ENCODE peak calls at places on chromosomes 12 and 14, in six cellular contexts. C is pancreas, D is spleen, P is neural progenitor cell, L is tibial artery, S is aorta. Z is an unnamed sample.

GRCh38 chr14:92850492-92850891 is 56.4 kb downstream of the GOLGA5 start:
- DNase-seq in C (no peak), D (no peak), P (no peak), L (no peak), S (no peak), Z (no peak)

GRCh38 chr12:21558100-21558679 is 32.1 kb downstream of the SPX start:
- DNase-seq in C (no peak), D (no peak), P (no peak), L (no peak), S (no peak), Z (no peak)

GRCh38 chr12:131281016-131281415 is 327.3 kb downstream of the ADGRD1 start:
- DNase-seq in C (no peak), D (peak; percentile 47), P (no peak), L (peak; percentile 6), S (peak; percentile 17), Z (peak; percentile 53)

GRCh38 chr12:79983492-79983891 is 48.6 kb upstream of the PPP1R12A start:
- DNase-seq in C (no peak), D (no peak), P (no peak), L (no peak), S (no peak), Z (no peak)

GRCh38 chr12:70609739-70610491 is 27.3 kb downstream of the PTPRB start:
- DNase-seq in C (peak; percentile 21), D (peak; percentile 81), P (peak; percentile 66), L (peak; percentile 37), S (peak; percentile 66), Z (peak; percentile 74)

GRCh38 chr12:11133162-11133561 is 1.3 kb downstream of the TAS2R30 start:
- DNase-seq in C (no peak), D (no peak), P (no peak), L (no peak), S (no peak), Z (no peak)

GRCh38 chr12:6200266-6201198 is at the start of gene CD9:
- DNase-seq in C (peak; percentile 85), D (no peak), P (peak; percentile 63), L (peak; percentile 65), S (peak; percentile 87), Z (peak; percentile 76)

GRCh38 chr12:89960011-89960507 is 251.4 kb upstream of the ATP2B1 start:
- DNase-seq in C (no peak), D (no peak), P (no peak), L (no peak), S (no peak), Z (no peak)

GRCh38 chr12:117034691-117035090 is 64.5 kb downstream of the TESC start:
- DNase-seq in C (no peak), D (peak; percentile 46), P (no peak), L (no peak), S (no peak), Z (no peak)

GRCh38 chr14:71363961-71364360 is 456.7 kb downstream of the PCNX1 start:
- DNase-seq in C (no peak), D (no peak), P (no peak), L (no peak), S (no peak), Z (no peak)

GRCh38 chr14:100882991-100883788 is 20.3 kb downstream of the RTL1 start:
- DNase-seq in C (no peak), D (peak; percentile 67), P (no peak), L (no peak), S (peak; percentile 36), Z (peak; percentile 54)

GRCh38 chr14:100885196-100886030 is 18.1 kb downstream of the RTL1 start:
- DNase-seq in C (no peak), D (no peak), P (no peak), L (no peak), S (peak; percentile 37), Z (peak; percentile 37)

GRCh38 chr14:100882026-100882967 is 21.2 kb downstream of the RTL1 start:
- DNase-seq in C (no peak), D (peak; percentile 61), P (no peak), L (no peak), S (peak; percentile 18), Z (peak; percentile 52)

GRCh38 chr14:100883789-100884101 is 19.8 kb downstream of the RTL1 start:
- DNase-seq in C (no peak), D (peak; percentile 59), P (no peak), L (no peak), S (no peak), Z (no peak)

DNA sequence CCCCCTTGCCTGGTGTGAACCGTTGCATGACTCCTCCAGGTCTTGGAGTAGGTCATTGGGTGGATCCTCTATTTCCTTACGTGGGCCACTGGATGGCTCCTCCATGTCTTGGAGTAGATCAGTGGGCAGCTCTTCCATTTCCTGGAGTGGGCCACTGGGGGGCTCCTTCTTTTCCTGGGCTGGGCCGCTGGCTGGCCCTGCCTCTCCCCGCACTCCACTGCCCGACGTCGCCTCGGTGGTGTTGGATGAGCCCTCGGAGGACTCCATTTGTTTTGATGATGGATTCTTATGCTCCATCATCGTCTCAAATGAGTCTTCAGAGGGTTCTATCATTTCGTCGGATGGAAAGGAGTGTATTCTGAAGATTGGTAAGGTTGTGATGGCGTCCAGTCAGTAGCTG is 19.1 kb downstream of the RTL1 start:
- DNase-seq in C (no peak), D (peak; percentile 43), P (no peak), L (no peak), S (no peak), Z (peak; percentile 35)
- H3K27ac ChIP-seq in C (no peak overlapping the region), D (no peak overlapping the region), P (no peak overlapping the region), L (no peak overlapping the region), S (no peak overlapping the region), Z (no peak overlapping the region)

GRCh38 chr12:112977139-112977538 is 1.2 kb upstream of the OAS2 start:
- DNase-seq in C (no peak), D (no peak), P (no peak), L (no peak), S (no peak), Z (no peak)

GRCh38 chr12:112980491-112981158 is 2.3 kb downstream of the OAS2 start:
- DNase-seq in C (no peak), D (no peak), P (no peak), L (no peak), S (no peak), Z (no peak)

GRCh38 chr12:112977641-112978040 is 678 bp upstream of the OAS2 start:
- DNase-seq in C (no peak), D (no peak), P (no peak), L (no peak), S (no peak), Z (no peak)

GRCh38 chr12:112978163-112979081 is at the start of gene OAS2:
- DNase-seq in C (no peak), D (peak; percentile 91), P (peak; percentile 14), L (peak; percentile 78), S (peak; percentile 76), Z (peak; percentile 73)

GRCh38 chr12:112979281-112979680 is 962 bp downstream of the OAS2 start:
- DNase-seq in C (no peak), D (peak; percentile 84), P (no peak), L (peak; percentile 35), S (peak; percentile 62), Z (no peak)
- H3K4me3 ChIP-seq in C (no peak overlapping the region), D (peak overlapping the region; percentile 72), P (no peak overlapping the region), L (peak overlapping the region; percentile 45), S (no peak overlapping the region), Z (peak overlapping the region; percentile 63)

DNA sequence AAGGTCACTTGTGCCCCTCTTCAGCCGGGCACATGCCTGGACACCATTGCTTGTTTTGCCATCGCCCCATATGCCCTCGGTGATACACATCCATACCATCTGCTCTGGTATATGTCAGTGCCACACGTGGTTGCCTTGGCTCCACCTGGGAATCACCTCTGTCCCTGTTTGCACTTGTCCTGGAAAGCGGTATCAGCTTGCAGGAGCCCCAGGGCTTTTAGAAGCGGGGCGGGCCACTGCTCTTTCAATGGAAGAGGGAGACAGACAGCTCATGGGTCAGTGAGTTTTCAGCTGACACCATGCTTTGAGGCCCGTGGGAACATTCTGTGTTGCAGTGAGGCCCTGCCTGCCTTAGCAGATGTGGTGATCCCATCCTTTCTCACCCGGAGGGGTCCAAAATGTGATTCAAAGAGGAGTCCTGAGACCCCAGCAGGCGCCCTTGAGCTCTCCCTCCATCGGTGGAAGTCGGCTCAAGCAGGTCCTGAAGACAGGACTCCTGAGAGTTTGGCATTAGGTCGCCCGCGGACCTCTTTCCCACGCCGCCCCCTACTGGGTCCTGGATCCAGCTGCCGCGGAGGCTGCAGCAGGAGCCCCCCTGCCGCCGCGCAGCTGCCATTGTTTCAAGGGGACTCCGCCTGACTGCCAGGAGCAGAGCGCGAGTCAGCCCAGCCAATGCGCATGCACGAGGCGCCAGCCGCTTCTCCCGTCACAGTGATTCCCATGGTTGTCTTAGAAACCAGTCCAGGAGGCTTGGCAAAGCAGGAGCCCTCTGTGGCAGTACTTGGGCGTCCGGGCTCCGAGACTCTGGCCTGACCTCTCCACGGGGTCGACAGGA is 773.2 kb upstream of the ALG10B start:
- DNase-seq in C (no peak), D (no peak), P (no peak), L (no peak), S (no peak), Z (peak; percentile 59)
- H3K9me3 ChIP-seq in C (no peaks in the 10 kb centered on the region), D (peaks cover 38% of the 10 kb centered on the region), P (peaks cover 12% of the 10 kb centered on the region), L (no peaks in the 10 kb centered on the region), S (no peaks in the 10 kb centered on the region), Z (no peaks in the 10 kb centered on the region)

GRCh38 chr14:69882086-69882864 is 3.1 kb downstream of the SMOC1 start:
- DNase-seq in C (no peak), D (no peak), P (peak; percentile 87), L (no peak), S (no peak), Z (no peak)

GRCh38 chr14:69879175-69880047 is at the start of gene SMOC1:
- DNase-seq in C (peak; percentile 91), D (peak; percentile 82), P (peak; percentile 95), L (peak; percentile 58), S (no peak), Z (no peak)

GRCh38 chr14:69878251-69878650 is 965 bp upstream of the SMOC1 start:
- DNase-seq in C (no peak), D (no peak), P (peak; percentile 16), L (no peak), S (no peak), Z (no peak)

GRCh38 chr14:69880851-69881250 is 1.6 kb downstream of the SMOC1 start:
- DNase-seq in C (no peak), D (no peak), P (peak; percentile 10), L (no peak), S (no peak), Z (no peak)

GRCh38 chr14:69880051-69880487 is 853 bp downstream of the SMOC1 start:
- DNase-seq in C (peak; percentile 26), D (no peak), P (peak; percentile 60), L (no peak), S (no peak), Z (no peak)
- H3K27ac ChIP-seq in C (no peak overlapping the region), D (peak overlapping the region; percentile 78), P (peak overlapping the region; percentile 34), L (peak overlapping the region; percentile 69), S (no peak overlapping the region), Z (no peak overlapping the region)

GRCh38 chr12:47085815-47086252 is 6.1 kb upstream of the AMIGO2 start:
- DNase-seq in C (no peak), D (no peak), P (no peak), L (no peak), S (no peak), Z (no peak)
- H3K4me3 ChIP-seq in C (no peak overlapping the region), D (peak overlapping the region; percentile 14), P (no peak overlapping the region), L (no peak overlapping the region), S (no peak overlapping the region), Z (no peak overlapping the region)

DNA sequence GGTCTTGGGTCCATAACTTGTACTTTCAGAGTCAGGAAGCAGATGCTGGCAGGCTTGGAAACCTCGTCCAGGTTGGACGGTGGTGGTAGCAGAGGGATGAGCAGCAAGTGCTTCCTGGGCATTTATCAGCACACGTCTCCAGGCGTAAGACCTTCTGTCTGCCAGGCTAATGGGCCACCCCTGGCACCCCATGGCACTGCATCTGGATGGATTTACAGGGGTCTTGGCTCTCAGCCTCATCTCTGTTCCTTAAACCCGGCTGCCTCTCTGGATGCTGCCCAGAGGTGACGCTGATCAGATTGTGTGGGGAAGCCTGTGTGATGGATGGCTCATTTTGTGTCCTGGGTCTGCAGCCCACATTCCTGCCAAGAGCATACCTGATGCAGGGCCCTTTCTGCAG is 145.1 kb downstream of the TSPAN9 start:
- DNase-seq in C (no peak), D (no peak), P (no peak), L (no peak), S (no peak), Z (no peak)
- H3K9me3 ChIP-seq in C (no peaks in the 10 kb centered on the region), D (no peaks in the 10 kb centered on the region), P (no peaks in the 10 kb centered on the region), L (no peaks in the 10 kb centered on the region), S (no peaks in the 10 kb centered on the region), Z (no peaks in the 10 kb centered on the region)

Z was measured in upper lobe of right lung.